ENCODE peak calls at places on chromosomes 5 and 9, in four cellular contexts. C, G, Y and D are unnamed samples.

GRCh38 chr9:107334103-107334776 is 51.2 kb downstream of the RAD23B start:
- DNase-seq in C (no peak), G (no peak), Y (no peak), D (no peak)

GRCh38 chr9:98326402-98327248 is 71.2 kb upstream of the TBC1D2 start:
- DNase-seq in C (no peak), G (no peak), Y (peak), D (no peak)

GRCh38 chr5:89377752-89378455 is 494.9 kb upstream of the MEF2C start:
- DNase-seq in C (no peak), G (no peak), Y (peak), D (no peak)

GRCh38 chr5:119328753-119329602 is 26.8 kb upstream of the TNFAIP8 start:
- DNase-seq in C (no peak), G (no peak), Y (peak), D (no peak)

GRCh38 chr5:119743927-119744326 is 114.6 kb downstream of the FAM170A start:
- DNase-seq in C (peak), G (peak), Y (peak), D (peak)

GRCh38 chr5:159935946-159936345 is 19.7 kb downstream of the ADRA1B start:
- DNase-seq in C (no peak), G (no peak), Y (no peak), D (no peak)

GRCh38 chr5:53512539-53512938 is 32.1 kb downstream of the FST start:
- DNase-seq in C (no peak), G (no peak), Y (no peak), D (no peak)

GRCh38 chr5:181204561-181205401 is at the start of gene TRIM7:
- DNase-seq in C (peak), G (no peak), Y (peak), D (peak)

GRCh38 chr5:98770911-98771322 is 2.5 kb upstream of the RGMB start:
- DNase-seq in C (no peak), G (no peak), Y (no peak), D (peak)

GRCh38 chr9:79221084-79221483 is 350.7 kb upstream of the TLE4 start:
- DNase-seq in C (no peak), G (no peak), Y (no peak), D (no peak)

GRCh38 chr5:172910828-172911627 is 48.2 kb upstream of the RPL26L1 start:
- DNase-seq in C (peak), G (peak), Y (peak), D (peak)

GRCh38 chr5:121182788-121183490 is 668.7 kb upstream of the FTMT start:
- DNase-seq in C (no peak), G (no peak), Y (no peak), D (no peak)

GRCh38 chr9:107612136-107612535 is 122.6 kb upstream of the KLF4 start:
- DNase-seq in C (no peak), G (no peak), Y (no peak), D (no peak)

GRCh38 chr9:82552784-82553183 is 510.2 kb downstream of the RASEF start:
- DNase-seq in C (no peak), G (no peak), Y (no peak), D (no peak)

GRCh38 chr9:83637389-83637788 is 14.4 kb downstream of the IDNK start:
- DNase-seq in C (no peak), G (peak), Y (no peak), D (no peak)

GRCh38 chr5:171965740-171966139 is 40.7 kb downstream of the FBXW11 start:
- DNase-seq in C (no peak), G (no peak), Y (peak), D (no peak)

GRCh38 chr5:89457411-89458329 is 574.7 kb upstream of the MEF2C start:
- DNase-seq in C (no peak), G (no peak), Y (peak), D (no peak)

GRCh38 chr5:146568161-146568560 is 52.2 kb upstream of the GPR151 start:
- DNase-seq in C (no peak), G (no peak), Y (no peak), D (no peak)

GRCh38 chr9:120668399-120668798 is 45.9 kb downstream of the MEGF9 start:
- DNase-seq in C (no peak), G (no peak), Y (no peak), D (no peak)

GRCh38 chr5:148913985-148914421 is 87.6 kb downstream of the ADRB2 start:
- DNase-seq in C (no peak), G (peak), Y (no peak), D (no peak)

GRCh38 chr9:3949744-3950143 is 350.1 kb downstream of the GLIS3 start:
- DNase-seq in C (no peak), G (no peak), Y (no peak), D (no peak)

GRCh38 chr5:142391031-142391872 is 66.4 kb upstream of the SPRY4 start:
- DNase-seq in C (no peak), G (no peak), Y (no peak), D (no peak)

GRCh38 chr5:74465724-74466123 is 174.8 kb downstream of the ENC1 start:
- DNase-seq in C (no peak), G (no peak), Y (no peak), D (no peak)

GRCh38 chr5:113186061-113186460 is 209.5 kb downstream of the DCP2 start:
- DNase-seq in C (no peak), G (no peak), Y (no peak), D (no peak)

GRCh38 chr5:110686264-110686663 is 40.2 kb downstream of the TMEM232 start:
- DNase-seq in C (no peak), G (no peak), Y (no peak), D (no peak)

GRCh38 chr5:81245871-81246235 is 12.7 kb downstream of the CKMT2 start:
- DNase-seq in C (no peak), G (no peak), Y (no peak), D (no peak)

GRCh38 chr9:4020747-4021296 is 279.0 kb downstream of the GLIS3 start:
- DNase-seq in C (no peak), G (no peak), Y (no peak), D (no peak)

GRCh38 chr5:134387443-134387842 is 16.1 kb downstream of the UBE2B start:
- DNase-seq in C (no peak), G (no peak), Y (no peak), D (no peak)

GRCh38 chr9:136847065-136847826 is 2.0 kb upstream of the PHPT1 start:
- DNase-seq in C (peak), G (peak), Y (peak), D (peak)

GRCh38 chr5:14617441-14617840 is 35.8 kb downstream of the OTULINL start:
- DNase-seq in C (no peak), G (no peak), Y (no peak), D (no peak)

GRCh38 chr9:104748359-104749031 is 1.0 kb downstream of the NIPSNAP3A start:
- DNase-seq in C (no peak), G (peak), Y (peak), D (peak)

GRCh38 chr5:144356489-144356888 is 185.8 kb downstream of the KCTD16 start:
- DNase-seq in C (no peak), G (no peak), Y (no peak), D (no peak)

GRCh38 chr5:150443242-150444075 is 6.1 kb downstream of the RPS14 start:
- DNase-seq in C (no peak), G (no peak), Y (peak), D (no peak)

GRCh38 chr9:97737429-97737828 is 40.3 kb upstream of the XPA start:
- DNase-seq in C (peak), G (peak), Y (peak), D (peak)

GRCh38 chr5:148003226-148003625 is 60.6 kb upstream of the SPINK5 start:
- DNase-seq in C (no peak), G (no peak), Y (no peak), D (no peak)

GRCh38 chr5:39231705-39232525 is 12.6 kb upstream of the FYB1 start:
- DNase-seq in C (no peak), G (peak), Y (no peak), D (no peak)

GRCh38 chr5:84069608-84070179 is 315.0 kb downstream of the EDIL3 start:
- DNase-seq in C (no peak), G (no peak), Y (no peak), D (no peak)

GRCh38 chr5:138611295-138612220 is 36.4 kb upstream of the HSPA9 start:
- DNase-seq in C (peak), G (no peak), Y (peak), D (peak)

GRCh38 chr9:126809068-126809467 is 4.2 kb downstream of the ZBTB43 start:
- DNase-seq in C (no peak), G (peak), Y (no peak), D (no peak)

DNA sequence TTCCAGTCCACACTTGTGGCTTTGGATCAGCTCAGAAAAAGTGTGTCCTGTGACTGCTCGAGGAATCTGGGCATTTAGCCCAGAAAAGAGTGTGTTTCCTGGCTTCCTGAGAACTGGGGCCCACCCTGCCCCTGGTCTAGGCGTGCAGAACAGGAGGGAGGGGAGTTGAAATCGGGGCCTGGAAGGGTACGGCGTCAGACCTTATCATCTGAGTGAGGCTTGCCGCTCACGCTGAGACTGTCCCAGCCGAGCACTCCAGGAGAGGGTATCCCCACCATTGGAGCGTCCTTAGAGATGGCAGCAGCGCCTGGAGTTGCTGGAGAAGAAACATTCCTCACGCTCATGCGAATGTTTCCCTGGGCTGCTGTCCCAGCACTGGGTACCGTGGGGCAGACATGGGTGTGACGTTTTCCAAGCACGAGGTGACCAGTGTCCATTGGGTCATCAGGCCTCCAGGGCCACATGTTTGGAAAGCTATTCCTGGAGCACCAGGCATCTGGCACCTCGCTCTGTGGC is 22.5 kb downstream of the NEK6 start:
- DNase-seq in C (no peak), G (no peak), Y (no peak), D (no peak)
- TF ChIP-seq FOXJ3 in C (no peak), G (no peak), Y (no peak), D (no peak)

GRCh38 chr5:95859327-95860060 is 37.0 kb upstream of the GLRX start:
- DNase-seq in C (no peak), G (no peak), Y (no peak), D (no peak)
- TF ChIP-seq FOXJ3 in C (no peak), G (no peak), Y (no peak), D (no peak)

GRCh38 chr5:115577329-115577728 is 24.9 kb downstream of the TICAM2 start:
- DNase-seq in C (no peak), G (no peak), Y (no peak), D (no peak)

GRCh38 chr5:115573133-115573532 is 28.6 kb upstream of the FEM1C start:
- DNase-seq in C (no peak), G (no peak), Y (no peak), D (no peak)

GRCh38 chr5:115575167-115576070 is 26.9 kb downstream of the TICAM2 start:
- DNase-seq in C (no peak), G (peak), Y (no peak), D (no peak)

GRCh38 chr5:115568668-115569067 is 24.1 kb upstream of the FEM1C start:
- DNase-seq in C (no peak), G (no peak), Y (no peak), D (no peak)

GRCh38 chr5:115571441-115571878 is 26.9 kb upstream of the FEM1C start:
- DNase-seq in C (no peak), G (no peak), Y (no peak), D (no peak)
- TF ChIP-seq FOXJ3 in C (no peak), G (no peak), Y (no peak), D (no peak)

GRCh38 chr5:123814796-123815479 is 303.0 kb downstream of the CSNK1G3 start:
- DNase-seq in C (no peak), G (no peak), Y (no peak), D (peak)

GRCh38 chr5:123813937-123814624 is 302.1 kb downstream of the CSNK1G3 start:
- DNase-seq in C (no peak), G (no peak), Y (no peak), D (peak)

GRCh38 chr5:123819401-123819800 is 307.4 kb downstream of the CSNK1G3 start:
- DNase-seq in C (no peak), G (no peak), Y (no peak), D (no peak)

GRCh38 chr5:123817267-123817666 is 305.3 kb downstream of the CSNK1G3 start:
- DNase-seq in C (no peak), G (no peak), Y (no peak), D (no peak)

GRCh38 chr5:123819818-123820217 is 307.8 kb downstream of the CSNK1G3 start:
- DNase-seq in C (no peak), G (peak), Y (no peak), D (no peak)
- TF ChIP-seq FOXJ3 in C (no peak), G (no peak), Y (no peak), D (no peak)

GRCh38 chr5:169906745-169907649 is 73.3 kb downstream of the INSYN2B start:
- DNase-seq in C (no peak), G (no peak), Y (no peak), D (no peak)
- TF ChIP-seq FOXJ3 in C (no peak), G (no peak), Y (no peak), D (no peak)

GRCh38 chr5:60458669-60459068 is 241.3 kb downstream of the DEPDC1B start:
- DNase-seq in C (no peak), G (peak), Y (no peak), D (no peak)
- TF ChIP-seq FOXJ3 in C (no peak), G (no peak), Y (no peak), D (no peak)